ENCODE peak calls at places on chromosomes 13 and 19, in six cellular contexts. N is HFF-Myc, M is HFFc6, C is heart left ventricle, T is bronchial epithelial cell, V is AG04449. Q is an unnamed sample.

GRCh38 chr19:13839938-13840750 is 36.8 kb upstream of the NANOS3 start:
- DNase-seq in N (no peak), M (peak; percentile 75), C (peak; percentile 85), T (peak; percentile 62), V (no peak), Q (peak; percentile 62)

GRCh38 chr19:49020342-49020741 is 3.5 kb upstream of the LHB start:
- DNase-seq in N (no peak), M (no peak), C (no peak), T (no peak), V (no peak), Q (no peak)

GRCh38 chr19:1465191-1466016 is 13.6 kb downstream of the C19orf25 start:
- DNase-seq in N (no peak), M (no peak), C (peak; percentile 67), T (peak; percentile 42), V (no peak), Q (peak; percentile 56)

GRCh38 chr13:28314879-28315278 is 176.5 kb downstream of the PAN3 start:
- DNase-seq in N (no peak), M (no peak), C (no peak), T (no peak), V (no peak), Q (no peak)

GRCh38 chr13:72808917-72809500 is 27.1 kb downstream of the PIBF1 start:
- DNase-seq in N (no peak), M (no peak), C (no peak), T (peak; percentile 16), V (no peak), Q (no peak)

GRCh38 chr13:33260168-33261098 is 25.1 kb downstream of the STARD13 start:
- DNase-seq in N (no peak), M (no peak), C (no peak), T (no peak), V (no peak), Q (no peak)

GRCh38 chr19:19447536-19448237 is 42.2 kb downstream of the GATAD2A start:
- DNase-seq in N (no peak), M (no peak), C (no peak), T (no peak), V (no peak), Q (peak; percentile 70)

GRCh38 chr19:15769586-15769985 is 17.9 kb upstream of the OR10H5 start:
- DNase-seq in N (no peak), M (no peak), C (no peak), T (no peak), V (no peak), Q (peak; percentile 7)

GRCh38 chr19:38317104-38317612 is 1.4 kb upstream of the YIF1B start:
- DNase-seq in N (no peak), M (no peak), C (no peak), T (no peak), V (no peak), Q (peak; percentile 47)

GRCh38 chr19:33876192-33876591 is 79.5 kb downstream of the KCTD15 start:
- DNase-seq in N (no peak), M (no peak), C (no peak), T (no peak), V (no peak), Q (no peak)

GRCh38 chr13:65339236-65339635 is 1890.9 kb downstream of the PCDH9 start:
- DNase-seq in N (no peak), M (peak; percentile 46), C (no peak), T (no peak), V (no peak), Q (no peak)

GRCh38 chr19:741506-742131 is 9.3 kb upstream of the MISP start:
- DNase-seq in N (no peak), M (no peak), C (no peak), T (no peak), V (no peak), Q (peak; percentile 17)

GRCh38 chr13:27194895-27195764 is 23.5 kb upstream of the USP12 start:
- DNase-seq in N (peak; percentile 78), M (peak; percentile 92), C (no peak), T (peak; percentile 95), V (no peak), Q (peak; percentile 15)

GRCh38 chr13:89066868-89067466 is 1395.8 kb downstream of the SLITRK5 start:
- DNase-seq in N (no peak), M (no peak), C (no peak), T (peak; percentile 70), V (no peak), Q (peak; percentile 24)

GRCh38 chr13:86282450-86282849 is 483.2 kb upstream of the SLITRK6 start:
- DNase-seq in N (no peak), M (no peak), C (no peak), T (no peak), V (no peak), Q (no peak)

GRCh38 chr19:48656840-48657474 is 11.0 kb upstream of the CA11 start:
- DNase-seq in N (peak; percentile 84), M (peak; percentile 87), C (no peak), T (peak; percentile 84), V (peak; percentile 74), Q (no peak)

GRCh38 chr13:114173753-114174152 is 5.3 kb upstream of the CFAP97D2 start:
- DNase-seq in N (no peak), M (no peak), C (no peak), T (peak; percentile 18), V (no peak), Q (no peak)

GRCh38 chr13:74920945-74921725 is 560.8 kb downstream of the TBC1D4 start:
- DNase-seq in N (no peak), M (peak; percentile 9), C (no peak), T (no peak), V (no peak), Q (no peak)

GRCh38 chr19:406121-406711 is 2.7 kb downstream of the C2CD4C start:
- DNase-seq in N (no peak), M (no peak), C (no peak), T (no peak), V (no peak), Q (no peak)

GRCh38 chr19:13621413-13621812 is 115.1 kb upstream of the CACNA1A start:
- DNase-seq in N (peak; percentile 77), M (peak; percentile 97), C (no peak), T (peak; percentile 96), V (peak; percentile 67), Q (peak; percentile 68)

GRCh38 chr13:93561553-93561952 is 334.9 kb downstream of the GPC6 start:
- DNase-seq in N (no peak), M (no peak), C (no peak), T (no peak), V (no peak), Q (no peak)

GRCh38 chr19:39264306-39265290 is 3.6 kb upstream of the IFNL2 start:
- DNase-seq in N (no peak), M (no peak), C (no peak), T (no peak), V (no peak), Q (no peak)

GRCh38 chr13:109786457-109787134 is at the start of gene IRS2:
- DNase-seq in N (peak; percentile 76), M (peak; percentile 91), C (peak; percentile 94), T (peak; percentile 73), V (peak; percentile 52), Q (peak; percentile 94)
- TF ChIP-seq CTCF in N (no peak), M (no peak), C (no peak), T (no peak), V (no peak), Q (no peak)

GRCh38 chr19:3370728-3371591 is 4.6 kb downstream of the NFIC start:
- DNase-seq in N (no peak), M (no peak), C (no peak), T (no peak), V (no peak), Q (peak; percentile 50)

GRCh38 chr19:3368848-3369336 is 2.5 kb downstream of the NFIC start:
- DNase-seq in N (no peak), M (peak; percentile 67), C (no peak), T (no peak), V (no peak), Q (no peak)

GRCh38 chr19:3370214-3370720 is 3.9 kb downstream of the NFIC start:
- DNase-seq in N (no peak), M (no peak), C (no peak), T (no peak), V (no peak), Q (no peak)

GRCh38 chr19:3368441-3368795 is 2.0 kb downstream of the NFIC start:
- DNase-seq in N (no peak), M (no peak), C (no peak), T (no peak), V (no peak), Q (no peak)

DNA sequence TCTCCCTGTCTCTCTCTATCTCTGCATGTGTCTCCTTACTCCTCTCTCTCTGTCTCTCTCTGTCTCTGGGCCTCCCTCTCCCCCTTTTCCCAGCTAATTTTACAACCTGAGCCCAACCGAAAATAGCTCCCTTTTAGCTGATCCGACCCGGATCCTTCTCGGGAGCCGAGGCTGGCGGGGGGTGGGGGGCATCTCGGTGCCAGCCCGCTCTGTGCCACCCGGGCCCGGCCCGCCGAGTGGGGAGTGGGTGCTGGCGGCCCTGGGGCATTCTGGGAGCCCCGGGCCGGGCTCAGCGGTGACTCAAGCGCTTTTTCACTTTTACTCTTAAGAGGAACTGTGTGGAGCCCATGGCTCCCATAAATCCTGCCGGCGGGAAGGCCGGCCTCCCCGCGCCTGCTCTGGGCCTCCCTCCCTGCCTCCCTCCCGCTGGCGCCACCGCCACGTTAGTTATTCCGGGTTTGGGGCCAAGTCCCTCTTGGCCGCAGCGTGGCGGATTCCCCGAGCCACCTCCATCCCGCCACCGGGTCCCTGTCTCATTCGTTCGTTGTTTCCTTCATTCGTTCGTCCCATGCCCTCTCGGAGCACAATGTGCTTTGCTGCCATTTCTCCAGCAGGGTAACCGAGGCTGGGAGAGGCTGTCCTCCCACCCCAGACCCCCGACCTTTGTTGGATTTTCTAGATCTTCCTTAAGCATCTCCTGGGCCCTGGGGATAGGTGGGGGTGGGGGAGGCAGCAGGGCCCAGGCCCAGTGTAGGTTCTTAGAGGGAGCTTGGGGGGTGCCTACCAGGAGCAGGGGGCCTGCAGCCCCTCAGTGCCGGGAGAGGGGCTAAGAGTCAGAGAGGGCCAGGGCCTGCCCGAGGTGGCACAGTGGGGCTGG is 3.2 kb downstream of the NFIC start:
- DNase-seq in N (no peak), M (peak; percentile 65), C (peak; percentile 84), T (no peak), V (no peak), Q (peak; percentile 35)
- TF ChIP-seq CTCF in N (no peak), M (peak; percentile 52), C (no peak), T (no peak), V (no peak), Q (no peak)

GRCh38 chr13:40146586-40147240 is 491.3 kb downstream of the COG6 start:
- DNase-seq in N (no peak), M (no peak), C (no peak), T (peak; percentile 31), V (no peak), Q (peak; percentile 33)

GRCh38 chr13:40143559-40143958 is 488.1 kb downstream of the COG6 start:
- DNase-seq in N (no peak), M (no peak), C (no peak), T (no peak), V (no peak), Q (no peak)

GRCh38 chr13:40145139-40145538 is 489.7 kb downstream of the COG6 start:
- DNase-seq in N (no peak), M (no peak), C (no peak), T (no peak), V (no peak), Q (peak; percentile 64)

GRCh38 chr13:40148103-40148502 is 492.6 kb downstream of the COG6 start:
- DNase-seq in N (no peak), M (no peak), C (no peak), T (no peak), V (no peak), Q (peak; percentile 42)

GRCh38 chr13:40146063-40146462 is 490.6 kb downstream of the COG6 start:
- DNase-seq in N (no peak), M (no peak), C (no peak), T (no peak), V (no peak), Q (no peak)
- TF ChIP-seq CTCF in N (no peak), M (no peak), C (no peak), T (no peak), V (no peak), Q (no peak)

GRCh38 chr13:105389373-105389772 is 1146.1 kb downstream of the EFNB2 start:
- DNase-seq in N (no peak), M (no peak), C (no peak), T (no peak), V (no peak), Q (no peak)

GRCh38 chr13:105395041-105395440 is 1140.4 kb downstream of the EFNB2 start:
- DNase-seq in N (no peak), M (no peak), C (no peak), T (no peak), V (no peak), Q (no peak)
- TF ChIP-seq CTCF in N (no peak), M (no peak), C (no peak), T (no peak), V (no peak), Q (no peak)

Q was measured in activated CD8-positive, alpha-beta T cell treated with anti-CD3 and anti-CD28 coated beads for 36 hours.